ENCODE peak calls at places on chromosomes 6 and 20, in nine cellular contexts. E is NT2/D1; Q is GOT3; S is nephron progenitor cell; F is activated CD8-positive, alpha-beta memory T cell treated with anti-CD3 and anti-CD28 coated beads for 1 hour; H is stimulated activated CD4-positive, alpha-beta T cell treated with anti-CD3 and anti-CD28 coated beads, TNF-alpha, amount 100 ng/mL, for 48 hours; R is ecto neural progenitor cell; Z is kidney glomerular epithelial cell; W is EL. X is an unnamed sample.

GRCh38 chr20:44572551-44573500 is 9.6 kb upstream of the PKIG start:
- DNase-seq in Z (peak; percentile 57), W (peak; percentile 93), H (no peak), Q (no peak), F (no peak), S (no peak), R (no peak), E (no peak), X (peak; percentile 95)

GRCh38 chr20:2696646-2697045 is 4.1 kb downstream of the EBF4 start:
- DNase-seq in W (no peak), R (no peak), E (no peak), H (no peak), Z (no peak), F (no peak), Q (no peak), S (no peak), X (no peak)

GRCh38 chr6:154222716-154223115 is 133.9 kb downstream of the IPCEF1 start:
- DNase-seq in Z (no peak), W (no peak), S (no peak), F (no peak), Q (no peak), H (no peak), R (no peak), E (no peak), X (no peak)

GRCh38 chr20:20549699-20550098 is 162.7 kb downstream of the RALGAPA2 start:
- DNase-seq in Q (no peak), H (no peak), S (no peak), Z (peak; percentile 23), F (no peak), E (no peak), W (peak; percentile 85), R (no peak), X (peak; percentile 99)

GRCh38 chr20:37943033-37943432 is 40.1 kb downstream of the VSTM2L start:
- DNase-seq in F (no peak), Z (no peak), H (no peak), S (no peak), E (no peak), R (peak; percentile 41), W (no peak), Q (no peak), X (no peak)

GRCh38 chr20:10970109-10970508 is 296.3 kb upstream of the JAG1 start:
- DNase-seq in R (no peak), Q (no peak), H (no peak), E (no peak), Z (no peak), W (peak; percentile 42), S (no peak), F (no peak), X (peak; percentile 71)

GRCh38 chr20:25676164-25676809 is 20.4 kb downstream of the ZNF337 start:
- DNase-seq in F (no peak), S (no peak), Q (no peak), H (no peak), Z (peak; percentile 2), E (no peak), W (peak; percentile 59), R (no peak), X (peak; percentile 72)

GRCh38 chr20:63214514-63214913 is 1.4 kb downstream of the YTHDF1 start:
- DNase-seq in S (no peak), E (no peak), Q (no peak), F (no peak), R (no peak), H (no peak), Z (no peak), W (no peak), X (no peak)

GRCh38 chr20:4227085-4227821 is 211.9 kb upstream of the RNF24 start:
- DNase-seq in S (no peak), Q (peak; percentile 28), W (peak; percentile 89), F (no peak), Z (peak; percentile 5), H (no peak), E (no peak), R (no peak), X (peak; percentile 69)

GRCh38 chr6:142489722-142490610 is 188.2 kb downstream of the ADGRG6 start:
- DNase-seq in S (no peak), E (no peak), R (no peak), F (no peak), Z (no peak), Q (no peak), W (peak; percentile 38), H (no peak), X (no peak)

GRCh38 chr6:48560408-48560807 is 449.4 kb upstream of the PTCHD4 start:
- DNase-seq in H (no peak), S (no peak), F (no peak), Z (peak; percentile 25), W (peak; percentile 61), E (no peak), Q (no peak), R (no peak), X (peak; percentile 71)

GRCh38 chr20:513429-513828 is 30.2 kb downstream of the CSNK2A1 start:
- DNase-seq in S (no peak), H (no peak), Z (no peak), W (no peak), F (no peak), R (no peak), E (no peak), Q (no peak), X (no peak)

X was measured in PC-3.